ENCODE peak calls at places on chromosomes 5 and 9, in nine cellular contexts. G is A673, T is kidney, X is upper lobe of right lung, S is HFFc6, M is foreskin fibroblast, D is left ventricle myocardium inferior, I is endothelial cell of umbilical vein, H is GM12865. F is an unnamed sample.

GRCh38 chr5:137342764-137343163 is 156.4 kb downstream of the SPOCK1 start:
- DNase-seq in S (no peak), T (no peak), I (peak; percentile 76), D (no peak), H (no peak), G (no peak), X (no peak), M (no peak), F (no peak)

GRCh38 chr5:81856948-81857928 is 106.3 kb upstream of the SSBP2 start:
- DNase-seq in X (peak; percentile 79), I (peak; percentile 62), D (peak; percentile 86), H (peak; percentile 39), G (peak; percentile 40), M (no peak), S (no peak), T (peak; percentile 81), F (peak; percentile 89)

GRCh38 chr5:127988149-127988755 is 95.3 kb upstream of the SLC12A2 start:
- DNase-seq in G (peak; percentile 72), S (peak; percentile 90), D (no peak), T (no peak), M (peak; percentile 95), H (no peak), X (no peak), I (peak; percentile 92), F (no peak)

GRCh38 chr9:306907-307306 is 92.2 kb downstream of the DOCK8 start:
- DNase-seq in X (no peak), T (no peak), G (no peak), I (no peak), M (no peak), H (peak; percentile 46), S (no peak), D (no peak), F (no peak)

GRCh38 chr5:149730620-149731331 is 666 bp downstream of the PPARGC1B start:
- DNase-seq in T (peak; percentile 88), X (peak; percentile 84), G (peak; percentile 79), H (peak; percentile 78), I (peak; percentile 31), D (peak; percentile 65), M (peak; percentile 46), S (no peak), F (peak; percentile 86)

GRCh38 chr9:96138616-96139015 is 163.4 kb downstream of the HSD17B3 start:
- DNase-seq in X (no peak), G (no peak), M (no peak), S (no peak), I (no peak), H (no peak), D (no peak), T (no peak), F (no peak)

GRCh38 chr5:176692835-176693476 is 45.7 kb downstream of the TSPAN17 start:
- DNase-seq in T (peak; percentile 32), H (no peak), I (no peak), G (no peak), X (no peak), D (no peak), S (no peak), M (no peak), F (no peak)

GRCh38 chr5:50711280-50711679 is 44.8 kb downstream of the PARP8 start:
- DNase-seq in X (no peak), T (no peak), H (peak; percentile 91), S (no peak), M (no peak), D (no peak), G (peak; percentile 32), I (no peak), F (no peak)

GRCh38 chr9:129237195-129237611 is 59.1 kb upstream of the IER5L start:
- DNase-seq in M (peak; percentile 80), S (peak; percentile 19), G (peak; percentile 36), H (no peak), I (peak; percentile 46), X (no peak), D (no peak), T (peak; percentile 43), F (no peak)

GRCh38 chr5:123147741-123148140 is 58.7 kb downstream of the PRDM6 start:
- DNase-seq in I (no peak), H (no peak), S (no peak), X (no peak), D (no peak), G (no peak), M (no peak), T (no peak), F (no peak)

GRCh38 chr9:126150411-126151030 is 176.1 kb upstream of the MVB12B start:
- DNase-seq in T (no peak), I (no peak), H (no peak), D (no peak), M (no peak), X (peak; percentile 18), G (peak; percentile 59), S (no peak), F (peak; percentile 59)

GRCh38 chr5:81826128-81826527 is 75.2 kb upstream of the SSBP2 start:
- DNase-seq in H (no peak), I (no peak), D (no peak), X (no peak), S (peak; percentile 34), G (no peak), M (peak; percentile 74), T (no peak), F (no peak)

GRCh38 chr5:95973793-95974325 is 12.2 kb upstream of the ELL2 start:
- DNase-seq in G (peak; percentile 58), D (no peak), I (peak; percentile 48), M (peak; percentile 40), X (no peak), H (peak; percentile 90), T (no peak), S (no peak), F (no peak)

GRCh38 chr5:133554279-133554678 is 58.1 kb downstream of the FSTL4 start:
- DNase-seq in T (no peak), G (no peak), D (no peak), I (no peak), X (no peak), S (no peak), M (no peak), H (no peak), F (no peak)

GRCh38 chr9:35829084-35829763 is at the start of gene TMEM8B:
- DNase-seq in H (peak; percentile 95), G (peak; percentile 96), T (peak; percentile 99), X (peak; percentile 98), D (peak; percentile 99), S (peak; percentile 79), I (peak; percentile 91), M (peak; percentile 97), F (peak; percentile 97)

GRCh38 chr9:20873240-20873860 is 158.1 kb downstream of the HACD4 start:
- DNase-seq in X (no peak), G (no peak), D (no peak), M (peak; percentile 57), I (no peak), S (peak; percentile 23), H (peak; percentile 9), T (no peak), F (no peak)

GRCh38 chr5:56159521-56159947 is 73.6 kb downstream of the ANKRD55 start:
- DNase-seq in S (no peak), D (no peak), M (no peak), T (no peak), X (no peak), G (no peak), I (no peak), H (peak; percentile 23), F (no peak)

DNA sequence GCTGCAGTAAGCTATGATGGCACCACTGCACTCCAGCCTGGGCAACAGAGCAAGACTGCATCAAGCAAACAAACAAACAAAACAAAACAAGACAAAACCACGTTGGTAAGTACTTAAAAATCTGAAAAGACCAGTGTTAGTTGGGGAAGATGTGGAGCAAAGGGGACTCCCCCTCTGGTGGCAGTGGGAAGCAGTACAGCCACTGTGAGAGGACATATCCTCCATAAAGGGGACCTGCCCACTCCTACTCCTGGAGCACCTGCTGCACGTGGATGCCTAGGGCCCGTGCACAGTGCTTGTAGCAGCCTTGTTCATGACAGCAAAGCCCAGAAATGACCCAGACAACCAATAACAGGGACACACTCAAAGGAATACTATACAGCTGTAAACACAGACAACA is 17.0 kb upstream of the IPPK start:
- DNase-seq in M (no peak), D (no peak), I (no peak), X (no peak), T (no peak), S (no peak), G (peak; percentile 36), H (no peak), F (peak; percentile 46)
- TF ChIP-seq CTCF in M (peak; percentile 20), D (no peak), I (peak; percentile 10), X (no peak), T (no peak), S (peak; percentile 56), G (peak; percentile 36), H (no peak), F (no peak)

DNA sequence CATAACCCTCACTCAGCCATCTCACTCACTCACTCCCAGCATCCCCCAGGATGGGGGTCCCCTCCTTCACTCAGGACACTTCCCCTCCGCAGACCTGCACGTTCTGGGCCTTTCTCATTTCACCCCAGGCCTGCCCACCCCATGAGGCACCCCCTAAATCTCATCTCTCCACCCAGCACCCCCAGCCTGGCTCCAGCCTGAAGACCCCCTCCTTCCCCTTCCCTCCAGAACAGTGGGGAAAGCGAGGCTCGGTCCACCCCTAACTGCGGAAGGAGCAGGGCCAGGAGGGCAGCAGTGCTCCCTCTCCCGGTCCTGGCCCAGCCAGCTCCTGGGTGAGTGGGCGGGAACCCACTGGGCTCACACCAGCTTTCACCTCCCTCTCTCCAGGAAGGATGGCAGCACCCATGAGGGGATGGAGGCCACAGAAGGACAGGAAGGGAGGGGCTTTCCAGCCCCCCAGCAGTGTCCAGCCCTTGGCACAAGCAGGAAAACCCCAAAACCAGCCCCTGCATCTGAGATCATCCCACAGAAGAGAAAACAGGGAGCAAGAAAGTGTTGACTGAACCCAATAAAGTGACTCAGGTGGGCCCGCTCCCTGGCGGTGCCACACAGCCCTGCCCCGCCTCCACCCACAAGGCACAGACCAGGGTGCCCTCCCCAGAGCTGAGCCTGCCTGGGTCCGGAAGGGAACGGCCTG is 55.0 kb downstream of the LRSAM1 start:
- DNase-seq in M (peak; percentile 51), T (no peak), G (no peak), D (no peak), X (peak; percentile 64), I (no peak), H (no peak), S (no peak), F (no peak)
- TF ChIP-seq CTCF in M (no peak), T (no peak), G (no peak), D (no peak), X (no peak), I (no peak), H (no peak), S (peak; percentile 46), F (no peak)

GRCh38 chr5:66171349-66172344 is 27.5 kb downstream of the SREK1 start:
- DNase-seq in M (peak; percentile 69), T (no peak), D (no peak), H (peak; percentile 60), I (peak; percentile 59), S (peak; percentile 70), X (no peak), G (peak; percentile 62), F (no peak)
- TF ChIP-seq CTCF in M (peak; percentile 37), T (peak; percentile 45), D (peak; percentile 64), H (peak; percentile 30), I (no peak), S (peak; percentile 84), X (peak; percentile 61), G (peak; percentile 67), F (peak; percentile 65)

DNA sequence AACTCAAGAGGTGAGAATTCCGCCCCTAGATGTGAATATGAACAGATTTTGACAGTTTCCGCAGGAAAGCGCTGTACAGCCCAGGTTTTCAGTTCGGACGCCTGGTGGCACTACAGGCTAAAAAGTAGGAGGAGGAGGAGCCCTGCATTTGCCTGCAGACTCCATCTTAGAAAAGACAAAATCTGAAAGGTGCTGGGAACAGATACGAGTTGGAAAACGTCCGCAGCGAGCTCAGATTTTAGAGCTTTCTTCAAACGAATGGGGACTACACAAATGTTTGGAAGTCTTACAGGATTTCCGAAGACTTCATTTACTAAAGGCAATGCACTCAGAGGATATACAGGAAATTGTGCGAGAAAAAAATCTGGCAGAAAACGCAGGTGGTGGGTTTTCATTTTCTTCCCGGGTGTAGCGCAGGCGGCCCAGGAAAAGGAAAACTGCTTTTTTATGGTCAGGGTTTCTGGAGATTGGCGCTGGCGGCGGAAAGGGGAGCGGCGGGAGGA is 9.9 kb upstream of the PCDHB2 start:
- DNase-seq in M (peak; percentile 34), I (peak; percentile 39), S (peak; percentile 71), H (peak; percentile 12), T (no peak), D (no peak), X (no peak), G (peak; percentile 91), F (no peak)
- TF ChIP-seq CTCF in M (peak; percentile 51), I (peak; percentile 23), S (peak; percentile 77), H (no peak), T (peak; percentile 57), D (peak; percentile 65), X (peak; percentile 63), G (peak; percentile 85), F (peak; percentile 50)